ENCODE peak calls at places on chromosomes 16 and 17, in ten cellular contexts. One of them, this sample, is unnamed.

GRCh38 chr17:1072551-1072961 is 75.6 kb downstream of the TIMM22 start:
- DNase-seq in stimulated activated CD4-positive, alpha-beta T cell treated with anti-CD3 and anti-CD28 coated beads, Interleukin-1b, Interleukin-23, amount 100 ng/mL, for 24 hours: no peak
- DNase-seq in SHP77: no peak
- DNase-seq in endothelial cell of umbilical vein: no peak
- DNase-seq in left ventricle myocardium inferior: no peak
- DNase-seq in mucosa of gallbladder: no peak
- DNase-seq in KBM-7: no peak
- DNase-seq in stimulated activated naive B cell treated with anti-CD40 and anti-IgM and Interleukin-4, amounts not matched to agents 10 μg/mL and 1 μg/mL and 100 μg/mL, for 72 hours: no peak
- DNase-seq in NCI-H524: no peak
- DNase-seq in GM10248: no peak
- DNase-seq in this sample: no peak

GRCh38 chr17:50710025-50710424 is 2.3 kb upstream of the ANKRD40 start:
- DNase-seq in stimulated activated CD4-positive, alpha-beta T cell treated with anti-CD3 and anti-CD28 coated beads, Interleukin-1b, Interleukin-23, amount 100 ng/mL, for 24 hours: no peak
- DNase-seq in SHP77: no peak
- DNase-seq in endothelial cell of umbilical vein: no peak
- DNase-seq in left ventricle myocardium inferior: no peak
- DNase-seq in mucosa of gallbladder: no peak
- DNase-seq in KBM-7: no peak
- DNase-seq in stimulated activated naive B cell treated with anti-CD40 and anti-IgM and Interleukin-4, amounts not matched to agents 10 μg/mL and 1 μg/mL and 100 μg/mL, for 72 hours: no peak
- DNase-seq in NCI-H524: no peak
- DNase-seq in GM10248: no peak
- DNase-seq in this sample: no peak

GRCh38 chr16:66441586-66442375 is 14.7 kb downstream of the BEAN1 start:
- DNase-seq in stimulated activated CD4-positive, alpha-beta T cell treated with anti-CD3 and anti-CD28 coated beads, Interleukin-1b, Interleukin-23, amount 100 ng/mL, for 24 hours: no peak
- DNase-seq in SHP77: no peak
- DNase-seq in endothelial cell of umbilical vein: no peak
- DNase-seq in left ventricle myocardium inferior: no peak
- DNase-seq in mucosa of gallbladder: no peak
- DNase-seq in KBM-7: no peak
- DNase-seq in stimulated activated naive B cell treated with anti-CD40 and anti-IgM and Interleukin-4, amounts not matched to agents 10 μg/mL and 1 μg/mL and 100 μg/mL, for 72 hours: no peak
- DNase-seq in NCI-H524: no peak
- DNase-seq in GM10248: no peak
- DNase-seq in this sample: no peak

GRCh38 chr17:45086865-45087495 is 25.9 kb downstream of the NMT1 start:
- DNase-seq in stimulated activated CD4-positive, alpha-beta T cell treated with anti-CD3 and anti-CD28 coated beads, Interleukin-1b, Interleukin-23, amount 100 ng/mL, for 24 hours: no peak
- DNase-seq in SHP77: no peak
- DNase-seq in endothelial cell of umbilical vein: no peak
- DNase-seq in left ventricle myocardium inferior: no peak
- DNase-seq in mucosa of gallbladder: no peak
- DNase-seq in KBM-7: no peak
- DNase-seq in stimulated activated naive B cell treated with anti-CD40 and anti-IgM and Interleukin-4, amounts not matched to agents 10 μg/mL and 1 μg/mL and 100 μg/mL, for 72 hours: no peak
- DNase-seq in NCI-H524: no peak
- DNase-seq in GM10248: no peak
- DNase-seq in this sample: no peak

GRCh38 chr16:78505544-78506371 is 406.3 kb downstream of the WWOX start:
- DNase-seq in stimulated activated CD4-positive, alpha-beta T cell treated with anti-CD3 and anti-CD28 coated beads, Interleukin-1b, Interleukin-23, amount 100 ng/mL, for 24 hours: no peak
- DNase-seq in SHP77: peak; percentile 14
- DNase-seq in endothelial cell of umbilical vein: no peak
- DNase-seq in left ventricle myocardium inferior: peak; percentile 71
- DNase-seq in mucosa of gallbladder: peak; percentile 68
- DNase-seq in KBM-7: no peak
- DNase-seq in stimulated activated naive B cell treated with anti-CD40 and anti-IgM and Interleukin-4, amounts not matched to agents 10 μg/mL and 1 μg/mL and 100 μg/mL, for 72 hours: no peak
- DNase-seq in NCI-H524: no peak
- DNase-seq in GM10248: no peak
- DNase-seq in this sample: no peak

GRCh38 chr17:7912927-7913524 is 3.1 kb downstream of the RNF227 start:
- DNase-seq in stimulated activated CD4-positive, alpha-beta T cell treated with anti-CD3 and anti-CD28 coated beads, Interleukin-1b, Interleukin-23, amount 100 ng/mL, for 24 hours: no peak
- DNase-seq in SHP77: peak; percentile 49
- DNase-seq in endothelial cell of umbilical vein: peak; percentile 70
- DNase-seq in left ventricle myocardium inferior: no peak
- DNase-seq in mucosa of gallbladder: peak; percentile 65
- DNase-seq in KBM-7: peak; percentile 89
- DNase-seq in stimulated activated naive B cell treated with anti-CD40 and anti-IgM and Interleukin-4, amounts not matched to agents 10 μg/mL and 1 μg/mL and 100 μg/mL, for 72 hours: no peak
- DNase-seq in NCI-H524: peak; percentile 42
- DNase-seq in GM10248: peak; percentile 75
- DNase-seq in this sample: peak; percentile 58

GRCh38 chr17:80185968-80186367 is 16.1 kb downstream of the CARD14 start:
- DNase-seq in stimulated activated CD4-positive, alpha-beta T cell treated with anti-CD3 and anti-CD28 coated beads, Interleukin-1b, Interleukin-23, amount 100 ng/mL, for 24 hours: no peak
- DNase-seq in SHP77: no peak
- DNase-seq in endothelial cell of umbilical vein: no peak
- DNase-seq in left ventricle myocardium inferior: no peak
- DNase-seq in mucosa of gallbladder: no peak
- DNase-seq in KBM-7: no peak
- DNase-seq in stimulated activated naive B cell treated with anti-CD40 and anti-IgM and Interleukin-4, amounts not matched to agents 10 μg/mL and 1 μg/mL and 100 μg/mL, for 72 hours: no peak
- DNase-seq in NCI-H524: no peak
- DNase-seq in GM10248: no peak
- DNase-seq in this sample: no peak

GRCh38 chr16:4091638-4092037 is 24.6 kb downstream of the ADCY9 start:
- DNase-seq in stimulated activated CD4-positive, alpha-beta T cell treated with anti-CD3 and anti-CD28 coated beads, Interleukin-1b, Interleukin-23, amount 100 ng/mL, for 24 hours: no peak
- DNase-seq in SHP77: no peak
- DNase-seq in endothelial cell of umbilical vein: no peak
- DNase-seq in left ventricle myocardium inferior: no peak
- DNase-seq in mucosa of gallbladder: no peak
- DNase-seq in KBM-7: no peak
- DNase-seq in stimulated activated naive B cell treated with anti-CD40 and anti-IgM and Interleukin-4, amounts not matched to agents 10 μg/mL and 1 μg/mL and 100 μg/mL, for 72 hours: no peak
- DNase-seq in NCI-H524: peak; percentile 75
- DNase-seq in GM10248: no peak
- DNase-seq in this sample: no peak

GRCh38 chr17:16215002-16215272 is 397 bp downstream of the NCOR1 start:
- DNase-seq in stimulated activated CD4-positive, alpha-beta T cell treated with anti-CD3 and anti-CD28 coated beads, Interleukin-1b, Interleukin-23, amount 100 ng/mL, for 24 hours: peak; percentile 19
- DNase-seq in SHP77: peak; percentile 74
- DNase-seq in endothelial cell of umbilical vein: no peak
- DNase-seq in left ventricle myocardium inferior: peak; percentile 45
- DNase-seq in mucosa of gallbladder: peak; percentile 18
- DNase-seq in KBM-7: peak; percentile 65
- DNase-seq in stimulated activated naive B cell treated with anti-CD40 and anti-IgM and Interleukin-4, amounts not matched to agents 10 μg/mL and 1 μg/mL and 100 μg/mL, for 72 hours: peak; percentile 51
- DNase-seq in NCI-H524: peak; percentile 64
- DNase-seq in GM10248: peak; percentile 52
- DNase-seq in this sample: no peak

GRCh38 chr17:49998836-49999511 is 4.0 kb upstream of the DLX3 start:
- DNase-seq in stimulated activated CD4-positive, alpha-beta T cell treated with anti-CD3 and anti-CD28 coated beads, Interleukin-1b, Interleukin-23, amount 100 ng/mL, for 24 hours: no peak
- DNase-seq in SHP77: no peak
- DNase-seq in endothelial cell of umbilical vein: no peak
- DNase-seq in left ventricle myocardium inferior: no peak
- DNase-seq in mucosa of gallbladder: no peak
- DNase-seq in KBM-7: no peak
- DNase-seq in stimulated activated naive B cell treated with anti-CD40 and anti-IgM and Interleukin-4, amounts not matched to agents 10 μg/mL and 1 μg/mL and 100 μg/mL, for 72 hours: no peak
- DNase-seq in NCI-H524: no peak
- DNase-seq in GM10248: no peak
- DNase-seq in this sample: no peak